ENCODE peak calls at places on chromosome 5, in seven cellular contexts. S is thoracic aorta, I is psoas muscle, K is uterus, A is kidney, T is brain microvascular endothelial cell, B is mammary epithelial cell. L is an unnamed sample.

GRCh38 chr5:156391139-156391538 is 64.2 kb downstream of the SGCD start:
- DNase-seq in S (no peak), I (no peak), K (no peak), A (no peak), T (no peak), B (no peak), L (no peak)

GRCh38 chr5:33992864-33993263 is 8.4 kb upstream of the SLC45A2 start:
- DNase-seq in S (no peak), I (no peak), K (no peak), A (no peak), T (no peak), B (no peak), L (no peak)

GRCh38 chr5:181212934-181213333 is 7.9 kb upstream of the TRIM7 start:
- DNase-seq in S (no peak), I (no peak), K (no peak), A (no peak), T (no peak), B (no peak), L (no peak)

GRCh38 chr5:40292006-40292405 is 387.7 kb upstream of the PTGER4 start:
- DNase-seq in S (no peak), I (no peak), K (no peak), A (no peak), T (no peak), B (no peak), L (no peak)

GRCh38 chr5:180180198-180180820 is 28.7 kb downstream of the RASGEF1C start:
- DNase-seq in S (no peak), I (no peak), K (no peak), A (no peak), T (no peak), B (no peak), L (no peak)

GRCh38 chr5:29218138-29218537 is 1975.3 kb upstream of the CDH6 start:
- DNase-seq in S (no peak), I (no peak), K (no peak), A (no peak), T (no peak), B (no peak), L (no peak)

GRCh38 chr5:173850664-173851063 is 37.5 kb upstream of the CPEB4 start:
- DNase-seq in S (no peak), I (no peak), K (no peak), A (no peak), T (no peak), B (no peak), L (no peak)

GRCh38 chr5:155485344-155485743 is 471.8 kb downstream of the KIF4B start:
- DNase-seq in S (no peak), I (no peak), K (no peak), A (no peak), T (no peak), B (no peak), L (no peak)

GRCh38 chr5:111655169-111655924 is 101.6 kb downstream of the NREP start:
- DNase-seq in S (peak; percentile 8), I (no peak), K (no peak), A (no peak), T (peak; percentile 22), B (peak; percentile 12), L (no peak)

GRCh38 chr5:130514984-130515690 is 610.9 kb downstream of the CHSY3 start:
- DNase-seq in S (no peak), I (no peak), K (no peak), A (no peak), T (no peak), B (peak; percentile 87), L (no peak)

GRCh38 chr5:112210430-112211005 is 208.6 kb downstream of the EPB41L4A start:
- DNase-seq in S (peak; percentile 7), I (peak; percentile 50), K (no peak), A (no peak), T (peak; percentile 40), B (no peak), L (no peak)

GRCh38 chr5:117731445-117731844 is 1156.8 kb upstream of the SEMA6A start:
- DNase-seq in S (no peak), I (no peak), K (no peak), A (no peak), T (no peak), B (no peak), L (no peak)

GRCh38 chr5:96083361-96083881 is 121.8 kb upstream of the ELL2 start:
- DNase-seq in S (no peak), I (no peak), K (no peak), A (no peak), T (no peak), B (no peak), L (no peak)

GRCh38 chr5:168157141-168157540 is 134.3 kb upstream of the WWC1 start:
- DNase-seq in S (no peak), I (no peak), K (no peak), A (no peak), T (no peak), B (no peak), L (no peak)

GRCh38 chr5:88881566-88881965 is 1.4 kb downstream of the MEF2C start:
- DNase-seq in S (no peak), I (no peak), K (no peak), A (no peak), T (no peak), B (no peak), L (no peak)

GRCh38 chr5:116699348-116699747 is 124.7 kb upstream of the SEMA6A start:
- DNase-seq in S (no peak), I (no peak), K (no peak), A (no peak), T (no peak), B (no peak), L (no peak)

GRCh38 chr5:145568581-145568980 is 266.6 kb downstream of the PRELID2 start:
- DNase-seq in S (no peak), I (no peak), K (no peak), A (no peak), T (no peak), B (peak; percentile 46), L (no peak)

GRCh38 chr5:28850320-28850921 is 1812.0 kb upstream of the CDH9 start:
- DNase-seq in S (no peak), I (no peak), K (no peak), A (no peak), T (no peak), B (peak; percentile 9), L (no peak)

GRCh38 chr5:137695651-137696428 is 40.0 kb downstream of the KLHL3 start:
- DNase-seq in S (no peak), I (no peak), K (no peak), A (no peak), T (no peak), B (no peak), L (no peak)

GRCh38 chr5:149386166-149386565 is 7.1 kb upstream of the IL17B start:
- DNase-seq in S (no peak), I (no peak), K (peak; percentile 42), A (no peak), T (no peak), B (no peak), L (no peak)

GRCh38 chr5:99646011-99646647 is 717.3 kb upstream of the CHD1 start:
- DNase-seq in S (no peak), I (no peak), K (no peak), A (no peak), T (no peak), B (no peak), L (no peak)

GRCh38 chr5:160651682-160652645 is 200.0 kb downstream of the ATP10B start:
- DNase-seq in S (no peak), I (no peak), K (no peak), A (no peak), T (no peak), B (no peak), L (no peak)

GRCh38 chr5:146721073-146721830 is 157.3 kb downstream of the PPP2R2B start:
- DNase-seq in S (no peak), I (no peak), K (no peak), A (no peak), T (no peak), B (no peak), L (no peak)

GRCh38 chr5:131795128-131795719 is 1.6 kb downstream of the FNIP1 start:
- DNase-seq in S (no peak), I (no peak), K (no peak), A (no peak), T (no peak), B (no peak), L (no peak)

GRCh38 chr5:180596668-180597231 is 5.5 kb upstream of the SCGB3A1 start:
- DNase-seq in S (no peak), I (no peak), K (no peak), A (peak; percentile 48), T (no peak), B (no peak), L (no peak)

GRCh38 chr5:78504726-78505431 is 143.7 kb downstream of the LHFPL2 start:
- DNase-seq in S (peak; percentile 84), I (peak; percentile 93), K (peak; percentile 93), A (peak; percentile 92), T (peak; percentile 100), B (peak; percentile 99), L (peak; percentile 27)

GRCh38 chr5:38105231-38105570 is 153.2 kb upstream of the EGFLAM start:
- DNase-seq in S (no peak), I (no peak), K (no peak), A (no peak), T (no peak), B (no peak), L (no peak)

DNA sequence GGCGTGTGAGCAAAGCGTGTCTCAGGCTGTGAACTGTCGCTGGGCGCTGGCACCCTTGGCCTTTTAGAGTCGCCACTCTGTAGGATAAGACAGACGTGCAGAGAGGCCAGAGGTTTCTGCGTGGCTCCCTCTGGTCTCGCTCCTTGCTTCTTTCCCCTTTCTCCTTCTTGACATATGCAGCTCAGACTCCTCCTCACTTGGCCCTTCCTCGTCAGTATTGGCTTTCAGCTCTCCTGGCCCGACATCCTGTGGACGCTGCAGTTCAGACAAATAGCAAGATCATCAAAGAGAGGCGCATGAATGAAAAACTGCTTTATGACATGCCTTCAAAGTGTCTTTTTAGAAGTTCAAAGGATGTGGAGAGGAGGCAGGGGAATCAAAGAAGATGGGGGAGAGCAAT is 116.8 kb upstream of the SPRY4 start:
- DNase-seq in S (no peak), I (no peak), K (peak; percentile 31), A (no peak), T (no peak), B (no peak), L (no peak)
- TF ChIP-seq CTCF in S (no peak), I (no peak), K (peak; percentile 16), A (peak; percentile 23), T (peak; percentile 32), B (no peak), L (no peak)

GRCh38 chr5:36734422-36734821 is 128.0 kb downstream of the SLC1A3 start:
- DNase-seq in S (no peak), I (no peak), K (no peak), A (no peak), T (peak; percentile 19), B (peak; percentile 10), L (no peak)
- TF ChIP-seq CTCF in S (no peak), I (peak; percentile 7), K (no peak), A (no peak), T (peak; percentile 42), B (peak; percentile 39), L (peak; percentile 47)

DNA sequence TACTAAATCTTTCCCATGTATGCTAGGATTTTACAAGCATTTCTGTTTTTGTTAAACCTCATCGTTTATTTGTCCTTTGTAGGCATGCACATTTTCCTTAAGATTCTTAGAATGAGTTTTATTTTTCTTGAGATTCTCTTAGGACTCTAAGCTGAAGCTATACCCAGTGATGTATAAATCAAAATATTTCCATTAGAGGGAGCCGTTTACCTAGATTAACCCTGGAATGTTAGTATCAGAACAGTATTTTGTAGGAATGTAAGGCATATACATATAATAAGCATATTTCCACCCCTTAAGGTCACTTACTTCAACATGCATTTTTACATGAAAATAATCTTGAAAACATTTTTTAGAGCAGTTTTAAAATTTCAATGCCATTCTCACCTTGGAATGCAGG is 35.2 kb upstream of the FCHO2 start:
- DNase-seq in S (no peak), I (no peak), K (no peak), A (no peak), T (no peak), B (peak; percentile 26), L (no peak)
- TF ChIP-seq CTCF in S (no peak), I (peak; percentile 29), K (no peak), A (peak; percentile 32), T (no peak), B (peak; percentile 48), L (peak; percentile 32)

GRCh38 chr5:178590141-178590923 is at the start of gene COL23A1:
- DNase-seq in S (no peak), I (peak; percentile 81), K (peak; percentile 33), A (peak; percentile 83), T (peak; percentile 46), B (peak; percentile 33), L (peak; percentile 24)
- TF ChIP-seq CTCF in S (peak; percentile 50), I (peak; percentile 58), K (peak; percentile 49), A (peak; percentile 80), T (peak; percentile 81), B (peak; percentile 77), L (peak; percentile 90)

L was measured in progenitor cell of endocrine pancreas.